ENCODE peak calls at places on chromosomes 5 and 9, in five cellular contexts. Q, D, E, Z and A are unnamed samples.

GRCh38 chr9:125617087-125617486 is 89.9 kb downstream of the MAPKAP1 start:
- DNase-seq in Q (no peak), D (no peak), E (no peak), Z (no peak), A (no peak)

GRCh38 chr9:122468735-122469134 is 9.0 kb downstream of the OR1J1 start:
- DNase-seq in Q (no peak), D (no peak), E (peak), Z (peak), A (no peak)

GRCh38 chr5:81151546-81151945 is 81.6 kb upstream of the CKMT2 start:
- DNase-seq in Q (no peak), D (no peak), E (peak), Z (peak), A (no peak)

GRCh38 chr5:1793966-1794895 is 5.4 kb downstream of the MRPL36 start:
- DNase-seq in Q (no peak), D (peak), E (peak), Z (peak), A (peak)

GRCh38 chr9:93292664-93293328 is 108.9 kb downstream of the WNK2 start:
- DNase-seq in Q (no peak), D (peak), E (no peak), Z (no peak), A (no peak)

GRCh38 chr9:138062196-138062595 is 184.6 kb downstream of the CACNA1B start:
- DNase-seq in Q (no peak), D (no peak), E (no peak), Z (no peak), A (peak)

GRCh38 chr5:180631549-180632392 is 17.6 kb downstream of the FLT4 start:
- DNase-seq in Q (no peak), D (no peak), E (no peak), Z (no peak), A (no peak)

GRCh38 chr9:15541862-15542261 is 11.0 kb upstream of the CCDC171 start:
- DNase-seq in Q (no peak), D (no peak), E (no peak), Z (no peak), A (no peak)

GRCh38 chr9:134853893-134854292 is 26.7 kb upstream of the FCN2 start:
- DNase-seq in Q (no peak), D (no peak), E (no peak), Z (no peak), A (no peak)